ENCODE peak calls at places on chromosomes 1 and 21, in six cellular contexts. O, V, Y, U, R and G are unnamed samples.

GRCh38 chr1:181090653-181091126 is 2.2 kb downstream of the IER5 start:
- DNase-seq in O (no peak), V (no peak), Y (peak; percentile 50), U (no peak), R (no peak), G (no peak)

GRCh38 chr1:172321429-172321828 is 99.1 kb upstream of the C1orf105 start:
- DNase-seq in O (peak; percentile 66), V (no peak), Y (no peak), U (no peak), R (peak; percentile 71), G (no peak)

GRCh38 chr1:46053734-46054133 is 78.7 kb downstream of the PIK3R3 start:
- DNase-seq in O (peak; percentile 23), V (no peak), Y (peak; percentile 10), U (no peak), R (peak; percentile 19), G (no peak)

GRCh38 chr1:151935154-151935553 is 25.8 kb upstream of the THEM4 start:
- DNase-seq in O (peak; percentile 41), V (no peak), Y (no peak), U (no peak), R (peak; percentile 40), G (peak; percentile 36)

GRCh38 chr1:94514095-94514727 is 27.3 kb downstream of the F3 start:
- DNase-seq in O (peak; percentile 24), V (peak; percentile 30), Y (peak; percentile 45), U (peak; percentile 36), R (peak; percentile 55), G (peak; percentile 69)

GRCh38 chr1:181117648-181118449 is 29.3 kb downstream of the IER5 start:
- DNase-seq in O (peak; percentile 67), V (no peak), Y (peak; percentile 100), U (no peak), R (peak; percentile 90), G (peak; percentile 92)

GRCh38 chr1:68104155-68104554 is 53.7 kb upstream of the DIRAS3 start:
- DNase-seq in O (peak; percentile 94), V (no peak), Y (no peak), U (no peak), R (peak; percentile 22), G (no peak)

GRCh38 chr1:241482761-241483250 is 36.7 kb downstream of the FH start:
- DNase-seq in O (peak; percentile 75), V (no peak), Y (peak; percentile 42), U (no peak), R (peak; percentile 36), G (no peak)

GRCh38 chr1:2378956-2379732 is 12.2 kb downstream of the MORN1 start:
- DNase-seq in O (no peak), V (no peak), Y (no peak), U (no peak), R (no peak), G (no peak)

GRCh38 chr1:109396971-109397370 is 747 bp downstream of the SORT1 start:
- DNase-seq in O (no peak), V (no peak), Y (peak; percentile 19), U (no peak), R (peak; percentile 19), G (peak; percentile 19)

GRCh38 chr21:45970674-45971486 is 10.7 kb upstream of the COL6A1 start:
- DNase-seq in O (peak; percentile 44), V (no peak), Y (peak; percentile 44), U (peak; percentile 81), R (peak; percentile 62), G (peak; percentile 61)

GRCh38 chr1:173333581-173333980 is 126.5 kb upstream of the TNFSF4 start:
- DNase-seq in O (peak; percentile 47), V (no peak), Y (peak; percentile 9), U (no peak), R (peak; percentile 45), G (no peak)

GRCh38 chr1:165960136-165960535 is 132.7 kb downstream of the UCK2 start:
- DNase-seq in O (no peak), V (no peak), Y (peak; percentile 49), U (no peak), R (no peak), G (no peak)

GRCh38 chr1:21764615-21765423 is 18.1 kb downstream of the USP48 start:
- DNase-seq in O (peak; percentile 83), V (peak; percentile 1), Y (peak; percentile 6), U (no peak), R (peak; percentile 49), G (peak; percentile 96)

GRCh38 chr21:45763506-45763905 is 120.0 kb downstream of the PCBP3 start:
- DNase-seq in O (no peak), V (no peak), Y (no peak), U (no peak), R (no peak), G (no peak)

GRCh38 chr1:4170953-4171352 is 270.9 kb upstream of the C1orf174 start:
- DNase-seq in O (no peak), V (no peak), Y (no peak), U (no peak), R (no peak), G (no peak)

GRCh38 chr21:38821248-38821647 is 15.5 kb downstream of the ETS2 start:
- DNase-seq in O (no peak), V (no peak), Y (no peak), U (no peak), R (no peak), G (no peak)

GRCh38 chr1:184810735-184811316 is 56.2 kb upstream of the EDEM3 start:
- DNase-seq in O (no peak), V (no peak), Y (no peak), U (no peak), R (no peak), G (no peak)

GRCh38 chr1:11680270-11681070 is 478 bp downstream of the MAD2L2 start:
- DNase-seq in O (peak; percentile 22), V (no peak), Y (no peak), U (no peak), R (peak; percentile 60), G (peak; percentile 55)

GRCh38 chr1:67148516-67149178 is 13.9 kb upstream of the C1orf141 start:
- DNase-seq in O (no peak), V (no peak), Y (peak; percentile 56), U (no peak), R (peak; percentile 14), G (peak; percentile 25)

GRCh38 chr1:17027900-17028299 is 16.2 kb upstream of the ATP13A2 start:
- DNase-seq in O (no peak), V (no peak), Y (no peak), U (no peak), R (no peak), G (no peak)

GRCh38 chr21:29800051-29800450 is 139.7 kb downstream of the GRIK1 start:
- DNase-seq in O (no peak), V (no peak), Y (no peak), U (no peak), R (no peak), G (peak; percentile 59)

GRCh38 chr1:11072216-11072917 is 12.5 kb upstream of the SRM start:
- DNase-seq in O (no peak), V (no peak), Y (no peak), U (no peak), R (no peak), G (no peak)

GRCh38 chr1:110214454-110215404 is 4.6 kb downstream of the KCNC4 start:
- DNase-seq in O (peak; percentile 9), V (no peak), Y (no peak), U (no peak), R (no peak), G (no peak)

DNA sequence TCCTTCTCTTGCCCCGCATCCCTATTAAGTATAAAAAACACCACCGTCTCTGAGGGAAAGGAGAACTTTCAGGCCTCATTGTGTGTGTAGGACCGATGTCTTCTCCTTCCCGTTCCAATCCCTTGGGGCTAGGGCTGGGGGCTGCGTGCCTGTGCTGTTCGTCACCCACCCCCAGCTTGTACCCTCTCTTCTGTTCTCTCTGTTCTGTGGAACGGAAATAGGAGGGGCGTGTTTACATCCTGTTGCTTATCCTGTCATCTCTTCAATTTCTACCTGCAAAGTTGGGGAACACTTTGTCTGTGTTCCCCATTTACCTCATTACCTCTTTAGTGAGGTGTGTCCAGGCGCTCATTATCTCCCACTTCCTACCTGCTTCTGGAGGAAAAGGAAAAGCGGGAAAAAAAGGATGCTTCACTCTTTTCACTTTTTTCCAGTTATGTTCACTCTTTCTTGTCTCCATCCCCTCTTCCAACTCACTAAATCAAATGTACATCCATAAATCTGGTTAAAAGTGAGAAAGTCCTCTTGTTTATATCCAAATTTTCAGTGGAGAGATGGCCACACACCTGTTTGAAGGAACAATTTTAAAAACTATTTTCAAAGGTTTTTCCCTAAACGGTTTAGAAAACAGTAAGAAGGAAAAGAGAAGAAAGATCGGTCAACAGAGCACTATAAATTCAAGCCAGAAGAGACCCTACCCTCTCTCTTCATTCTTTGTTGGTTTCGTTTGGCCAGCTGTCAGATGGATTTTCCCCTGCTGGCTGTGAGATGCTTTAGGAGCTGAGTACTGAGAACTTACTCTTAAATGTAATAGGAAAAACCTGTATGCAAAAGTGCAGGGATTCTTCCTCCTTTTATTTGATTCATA is 1.0 kb upstream of the TXNIP start:
- DNase-seq in O (no peak), V (no peak), Y (no peak), U (no peak), R (no peak), G (peak; percentile 40)
- H2AK5ac ChIP-seq in O (peak overlapping the region; percentile 75), V (no peak overlapping the region), Y (no peak overlapping the region), U (no peak overlapping the region), R (peak overlapping the region; percentile 14), G (no peak overlapping the region)

DNA sequence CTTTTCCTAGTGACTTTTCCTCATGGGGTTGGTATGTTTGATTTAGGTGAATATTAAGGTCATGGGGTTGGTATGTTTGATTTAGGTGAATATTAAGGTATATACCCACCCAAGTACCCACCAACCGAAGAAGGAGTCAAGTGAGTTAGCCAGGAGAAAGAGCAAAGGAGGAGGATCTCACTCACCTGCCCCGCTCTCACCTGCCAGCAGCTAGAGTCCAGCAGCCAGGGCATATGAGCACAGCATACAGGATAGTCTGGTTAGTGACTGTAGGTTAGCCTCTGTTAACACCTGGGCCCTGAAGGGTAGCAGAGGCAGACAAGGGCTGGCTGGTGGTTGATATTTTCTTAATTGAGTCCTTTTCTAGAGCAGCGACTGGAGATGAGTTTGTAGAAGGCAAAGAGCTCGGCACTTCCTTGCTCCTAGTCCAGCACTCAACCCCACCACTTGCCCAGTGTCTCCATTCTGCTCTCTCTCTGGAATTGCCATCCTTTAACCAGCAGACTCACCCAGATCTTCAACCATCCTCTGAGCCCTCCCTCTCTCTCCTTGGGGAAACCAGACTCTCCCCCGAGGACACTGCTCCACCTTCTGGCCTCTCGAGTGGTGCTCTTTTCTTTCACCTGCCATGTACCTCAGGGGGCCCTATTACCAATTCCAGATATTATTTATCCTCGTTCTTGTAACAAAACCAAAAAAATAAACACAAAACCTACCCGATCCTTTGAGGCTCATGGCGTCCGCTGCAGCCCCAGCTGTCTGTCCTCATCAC is 16.3 kb upstream of the DESI2 start:
- DNase-seq in O (no peak), V (no peak), Y (no peak), U (no peak), R (no peak), G (peak; percentile 40)
- H2AK5ac ChIP-seq in O (no peak overlapping the region), V (no peak overlapping the region), Y (no peak overlapping the region), U (no peak overlapping the region), R (no peak overlapping the region), G (no peak overlapping the region)

GRCh38 chr1:204923209-204923608 is 52.5 kb downstream of the NFASC start:
- DNase-seq in O (no peak), V (no peak), Y (no peak), U (peak; percentile 50), R (no peak), G (peak; percentile 77)
- H2AK5ac ChIP-seq in O (no peak overlapping the region), V (no peak overlapping the region), Y (no peak overlapping the region), U (no peak overlapping the region), R (no peak overlapping the region), G (peak overlapping the region; percentile 50)

DNA sequence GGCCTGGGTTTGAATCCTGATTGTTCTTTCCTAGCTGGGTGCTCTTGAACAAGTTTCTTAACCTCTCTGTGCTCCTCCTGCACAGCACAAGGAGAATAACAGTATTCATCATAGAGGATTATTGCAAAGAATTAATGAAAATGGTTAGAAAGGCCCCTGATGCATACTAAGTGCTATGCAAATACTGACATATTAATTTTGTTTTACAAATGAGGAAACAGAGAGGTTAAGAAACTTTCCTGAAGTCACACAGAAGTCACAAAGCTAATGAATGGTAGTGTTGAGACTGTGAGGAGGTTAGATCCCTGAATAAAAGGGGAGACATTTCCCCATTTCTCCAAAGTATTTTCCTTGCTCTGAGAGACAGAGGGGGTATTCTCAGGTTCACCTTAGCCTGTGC is 99.0 kb downstream of the KCNJ6 start:
- DNase-seq in O (no peak), V (no peak), Y (no peak), U (no peak), R (no peak), G (no peak)
- H2AK5ac ChIP-seq in O (peak overlapping the region; percentile 83), V (no peak overlapping the region), Y (no peak overlapping the region), U (no peak overlapping the region), R (peak overlapping the region; percentile 4), G (no peak overlapping the region)